ENCODE peak calls at places on chromosomes 7 and 10, in eight cellular contexts. I is HCT116, D is GM12878, R is H1, O is SK-N-SH, B is endothelial cell of umbilical vein, Q is K562, S is HepG2. K is an unnamed sample.

GRCh38 chr7:90320801-90321494 is at the start of gene FAM237B:
- DNase-seq in I (no peak), D (no peak), R (peak), O (peak), B (no peak), Q (no peak), S (no peak), K (peak)

GRCh38 chr10:116719712-116720111 is 22.7 kb downstream of the HSPA12A start:
- DNase-seq in I (no peak), D (no peak), R (no peak), O (no peak), B (no peak), Q (no peak), S (no peak), K (no peak)

GRCh38 chr7:152050547-152050971 is 25.1 kb downstream of the GALNT11 start:
- DNase-seq in I (no peak), D (no peak), R (no peak), O (no peak), B (no peak), Q (no peak), S (no peak), K (no peak)

GRCh38 chr7:50446542-50446960 is 3.6 kb downstream of the FIGNL1 start:
- DNase-seq in I (peak), D (peak), R (no peak), O (no peak), B (peak), Q (no peak), S (peak), K (no peak)

GRCh38 chr10:6473901-6474370 is 106.1 kb downstream of the PRKCQ start:
- DNase-seq in I (no peak), D (peak), R (no peak), O (no peak), B (no peak), Q (peak), S (no peak), K (no peak)

GRCh38 chr7:82542665-82543064 is 99.1 kb upstream of the CACNA2D1 start:
- DNase-seq in I (no peak), D (no peak), R (no peak), O (no peak), B (peak), Q (no peak), S (no peak), K (no peak)

GRCh38 chr7:125516194-125516593 is 586.6 kb upstream of the POT1 start:
- DNase-seq in I (no peak), D (no peak), R (no peak), O (peak), B (no peak), Q (no peak), S (no peak), K (no peak)

GRCh38 chr10:33193057-33193866 is 141.2 kb downstream of the NRP1 start:
- DNase-seq in I (peak), D (no peak), R (peak), O (peak), B (peak), Q (peak), S (peak), K (peak)

GRCh38 chr10:96565774-96566173 is 21.0 kb downstream of the TM9SF3 start:
- DNase-seq in I (no peak), D (no peak), R (no peak), O (peak), B (peak), Q (no peak), S (no peak), K (no peak)

GRCh38 chr7:122438001-122438400 is 133.5 kb upstream of the FEZF1 start:
- DNase-seq in I (no peak), D (no peak), R (no peak), O (no peak), B (peak), Q (no peak), S (no peak), K (peak)

GRCh38 chr7:122433765-122434164 is 129.2 kb upstream of the FEZF1 start:
- DNase-seq in I (no peak), D (no peak), R (no peak), O (no peak), B (no peak), Q (no peak), S (no peak), K (no peak)

GRCh38 chr7:122442929-122443328 is 138.4 kb upstream of the FEZF1 start:
- DNase-seq in I (no peak), D (no peak), R (no peak), O (no peak), B (no peak), Q (no peak), S (no peak), K (peak)

GRCh38 chr7:122438492-122438891 is 133.9 kb upstream of the FEZF1 start:
- DNase-seq in I (no peak), D (no peak), R (no peak), O (no peak), B (no peak), Q (no peak), S (no peak), K (peak)
- H3K4me2 ChIP-seq in I (no peak), D (no peak), R (peak), O (no peak), B (no peak), Q (no peak), S (no peak), K (peak)

DNA sequence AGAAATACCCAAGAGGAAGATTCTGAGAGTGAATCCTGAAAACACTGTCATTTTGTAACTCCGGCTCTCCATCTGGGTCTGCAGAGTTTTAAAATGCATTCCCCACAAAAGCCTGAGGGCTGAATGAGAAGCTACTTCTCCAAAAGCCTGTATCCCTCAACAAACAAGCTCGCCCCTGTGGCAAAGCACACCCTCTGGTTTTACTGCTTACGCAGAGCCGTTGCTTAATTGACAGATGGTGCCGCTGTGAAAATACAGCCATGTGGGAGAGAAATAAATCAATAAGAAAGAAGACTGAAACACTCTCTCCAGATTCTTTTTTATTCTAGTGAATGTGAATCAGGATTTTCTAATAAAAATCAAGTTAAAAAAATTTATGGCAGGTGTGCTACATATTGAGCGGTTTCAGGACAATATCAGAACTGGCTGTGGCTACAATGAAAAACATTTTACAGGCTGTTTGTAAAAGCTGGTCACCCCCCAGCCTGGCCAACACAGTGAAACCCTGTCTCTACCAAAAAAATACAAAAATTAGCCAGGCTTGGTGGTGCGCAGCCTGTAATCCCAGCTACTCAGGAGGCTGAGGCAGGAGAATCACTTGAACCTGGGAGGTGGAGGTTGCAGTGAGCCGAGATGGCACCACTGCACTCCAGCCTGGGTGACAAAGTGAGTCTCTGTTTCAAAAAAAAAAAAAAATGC is 32.5 kb downstream of the C7orf33 start:
- DNase-seq in I (no peak), D (no peak), R (no peak), O (peak), B (no peak), Q (no peak), S (no peak), K (peak)
- TF ChIP-seq POLR2AphosphoS5 in I (no peak), D (no peak), R (no peak), O (no peak), B (no peak), Q (no peak), S (no peak), K (no peak)

DNA sequence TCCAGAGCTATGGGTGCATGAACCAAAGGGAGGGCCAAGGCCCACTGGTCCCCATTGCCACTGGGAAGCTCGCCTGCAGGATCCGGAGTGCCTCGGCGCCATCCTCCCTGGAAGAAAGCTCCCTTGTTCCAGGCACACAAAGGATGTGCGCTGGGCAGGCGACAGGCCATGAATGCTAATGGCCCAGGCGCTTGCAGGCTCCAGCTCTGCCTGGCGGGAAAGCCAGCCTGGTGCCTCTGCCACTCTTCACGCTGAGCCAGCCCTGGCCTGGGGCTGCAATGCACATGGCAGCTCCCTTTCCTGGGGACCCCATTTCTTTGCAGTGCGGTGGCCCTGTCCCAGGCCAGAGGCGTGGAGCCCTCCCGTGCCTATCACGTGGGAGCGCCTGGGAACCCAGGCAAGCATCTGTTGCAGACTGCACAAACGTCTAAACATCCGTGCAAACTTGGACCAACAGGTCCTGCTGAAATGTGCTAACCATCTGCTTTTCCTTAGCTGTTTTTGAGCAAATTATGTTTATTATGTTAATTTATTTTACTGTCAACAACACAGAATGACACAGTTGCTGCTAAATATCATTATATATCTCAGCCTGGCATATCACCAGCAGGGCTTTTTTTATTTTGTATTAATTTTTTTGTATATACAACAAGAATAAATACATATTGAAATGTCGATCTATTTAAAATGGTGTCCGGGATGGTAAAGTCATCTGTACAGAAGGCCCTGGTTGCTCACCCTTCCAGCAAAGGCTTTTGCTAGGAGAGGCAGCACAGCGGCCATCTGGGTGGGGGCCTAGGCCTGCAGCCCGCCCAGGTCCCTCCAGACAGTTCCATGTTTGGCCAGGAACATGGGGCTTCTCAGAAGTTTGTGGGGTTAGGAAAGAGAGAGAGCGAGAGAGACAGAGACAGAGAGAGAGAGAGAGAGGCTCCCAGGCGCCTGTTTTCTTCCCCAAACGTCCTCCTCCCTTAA is 152.3 kb upstream of the LYZL2 start:
- DNase-seq in I (no peak), D (no peak), R (no peak), O (peak), B (no peak), Q (no peak), S (no peak), K (peak)
- H3K4me3 ChIP-seq in I (no peak), D (no peak), R (no peak), O (no peak), B (no peak), Q (no peak), S (no peak), K (no peak)

DNA sequence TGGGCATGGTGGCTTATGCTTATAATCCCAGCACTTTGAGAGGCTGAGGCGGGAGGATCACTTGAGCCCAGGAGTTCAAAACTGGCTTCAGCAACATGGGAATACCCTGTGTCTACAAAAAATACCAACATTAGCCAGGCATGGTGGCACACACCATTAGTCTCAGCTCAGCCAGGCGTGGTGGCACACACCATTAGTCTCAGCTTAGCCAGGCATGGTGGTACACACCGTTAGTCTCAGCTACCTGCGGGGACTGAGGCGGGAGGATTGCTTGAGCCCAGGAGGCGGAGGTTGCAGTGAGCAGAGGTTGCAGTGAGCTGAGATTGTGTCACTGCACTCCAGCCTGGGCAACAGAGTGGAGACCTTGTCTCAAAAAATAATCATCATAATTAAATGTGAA is 9.0 kb downstream of the LRRC27 start:
- DNase-seq in I (no peak), D (no peak), R (no peak), O (no peak), B (no peak), Q (no peak), S (no peak), K (no peak)
- H3K4me2 ChIP-seq in I (no peak), D (no peak), R (no peak), O (no peak), B (no peak), Q (no peak), S (no peak), K (no peak)

DNA sequence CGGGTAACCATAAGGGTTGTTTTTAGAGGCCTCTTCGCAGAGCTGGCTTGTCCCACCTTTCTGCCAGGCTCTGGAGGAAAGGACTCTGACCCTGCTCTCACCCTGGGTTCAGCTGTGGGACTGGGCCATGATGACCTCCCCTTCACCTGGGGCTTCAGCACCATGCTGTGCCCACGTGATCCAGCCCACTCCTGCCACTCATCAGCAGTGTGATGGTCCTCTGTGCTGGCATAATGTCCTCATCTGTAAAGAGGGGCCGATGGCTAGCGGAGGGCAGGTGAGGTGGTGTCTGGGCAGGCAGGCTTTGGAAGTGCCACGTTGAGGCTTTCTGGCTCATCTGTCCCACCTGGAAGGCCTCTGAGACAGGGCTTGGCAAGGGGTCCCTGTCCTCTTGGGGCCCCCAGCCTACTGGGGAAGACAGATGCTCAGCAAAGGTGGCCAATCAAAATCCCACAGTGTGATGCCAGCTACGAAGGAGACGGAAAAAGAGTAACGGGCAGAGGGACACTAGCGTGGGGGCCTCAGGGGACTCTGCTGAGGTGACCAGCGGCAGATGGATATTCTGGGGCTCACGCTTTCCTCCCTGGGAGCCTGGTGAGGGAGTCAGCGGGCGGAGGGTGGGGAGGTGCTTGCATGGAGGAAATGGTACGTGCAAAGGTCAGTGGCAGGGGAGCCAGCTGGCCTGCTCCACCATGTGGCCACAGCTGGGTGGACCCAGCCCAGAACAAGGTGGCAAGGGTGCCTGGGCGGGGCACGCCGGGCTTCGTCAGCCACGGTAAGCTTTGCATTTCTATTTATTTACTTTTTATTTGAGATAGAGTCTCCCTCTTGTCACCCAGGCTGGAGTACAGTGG is 5.4 kb downstream of the LRWD1 start:
- DNase-seq in I (no peak), D (no peak), R (peak), O (no peak), B (no peak), Q (no peak), S (no peak), K (no peak)
- TF ChIP-seq POLR2AphosphoS5 in I (no peak), D (no peak), R (no peak), O (no peak), B (no peak), Q (no peak), S (no peak), K (no peak)

DNA sequence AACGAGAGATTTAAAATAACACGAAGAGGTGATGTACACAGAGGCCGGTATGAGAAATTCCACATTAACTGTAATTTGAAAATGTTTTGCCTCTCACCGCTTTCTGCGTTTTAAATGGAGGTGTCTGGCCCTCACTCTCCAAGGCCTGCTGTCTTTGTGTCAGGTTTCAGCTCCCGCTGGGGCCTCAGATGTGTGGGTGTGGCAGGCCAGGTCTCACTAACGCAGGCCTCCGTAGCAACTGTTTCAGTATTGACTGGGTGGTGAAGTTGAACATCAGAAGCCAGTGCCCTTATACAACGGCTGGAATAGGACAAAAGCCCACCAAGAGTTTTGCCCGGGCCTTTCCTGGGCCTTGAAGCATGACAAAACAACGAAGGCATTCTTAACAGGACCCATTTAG is 303.1 kb downstream of the ADARB2 start:
- DNase-seq in I (no peak), D (no peak), R (no peak), O (no peak), B (no peak), Q (no peak), S (no peak), K (peak)
- H3K4me3 ChIP-seq in I (no peak), D (no peak), R (no peak), O (no peak), B (no peak), Q (no peak), S (no peak), K (no peak)